ENCODE peak calls at places on chromosomes 6 and 20, in six cellular contexts. One of them, this sample, is unnamed.
A peak's percentile ranks its signal among the peaks of the same experiment; 100 is the strongest.

GRCh38 chr6:25042599-25042936 is 106.8 kb upstream of the RIPOR2 start:
- DNase-seq in IMR-90: no peak
- DNase-seq in heart left ventricle: no peak
- DNase-seq in tibial artery: no peak
- DNase-seq in adrenal gland: no peak
- DNase-seq in cardiac muscle cell: no peak
- DNase-seq in this sample: no peak

GRCh38 chr6:169783971-169784930 is 32.8 kb downstream of the ERMARD start:
- DNase-seq in IMR-90: no peak
- DNase-seq in heart left ventricle: no peak
- DNase-seq in tibial artery: no peak
- DNase-seq in adrenal gland: peak; percentile 30
- DNase-seq in cardiac muscle cell: no peak
- DNase-seq in this sample: peak; percentile 24

GRCh38 chr6:140494321-140495085 is 1120.1 kb upstream of the CITED2 start:
- DNase-seq in IMR-90: no peak
- DNase-seq in heart left ventricle: no peak
- DNase-seq in tibial artery: no peak
- DNase-seq in adrenal gland: no peak
- DNase-seq in cardiac muscle cell: no peak
- DNase-seq in this sample: no peak

GRCh38 chr20:58611236-58612020 is 39.7 kb upstream of the STX16 start:
- DNase-seq in IMR-90: no peak
- DNase-seq in heart left ventricle: peak; percentile 31
- DNase-seq in tibial artery: no peak
- DNase-seq in adrenal gland: peak; percentile 70
- DNase-seq in cardiac muscle cell: no peak
- DNase-seq in this sample: no peak

GRCh38 chr20:48822879-48823385 is 4.9 kb downstream of the PREX1 start:
- DNase-seq in IMR-90: no peak
- DNase-seq in heart left ventricle: no peak
- DNase-seq in tibial artery: no peak
- DNase-seq in adrenal gland: no peak
- DNase-seq in cardiac muscle cell: no peak
- DNase-seq in this sample: no peak

GRCh38 chr6:15663057-15663638 is 320 bp upstream of the DTNBP1 start:
- DNase-seq in IMR-90: peak; percentile 57
- DNase-seq in heart left ventricle: no peak
- DNase-seq in tibial artery: peak; percentile 80
- DNase-seq in adrenal gland: no peak
- DNase-seq in cardiac muscle cell: no peak
- DNase-seq in this sample: no peak

GRCh38 chr6:82178084-82178758 is 69.3 kb downstream of the IBTK start:
- DNase-seq in IMR-90: peak; percentile 55
- DNase-seq in heart left ventricle: no peak
- DNase-seq in tibial artery: no peak
- DNase-seq in adrenal gland: no peak
- DNase-seq in cardiac muscle cell: no peak
- DNase-seq in this sample: no peak

GRCh38 chr6:54354608-54355007 is 46.4 kb downstream of the TINAG start:
- DNase-seq in IMR-90: no peak
- DNase-seq in heart left ventricle: no peak
- DNase-seq in tibial artery: no peak
- DNase-seq in adrenal gland: no peak
- DNase-seq in cardiac muscle cell: no peak
- DNase-seq in this sample: no peak

GRCh38 chr6:166204852-166205650 is 37.4 kb upstream of the TBXT start:
- DNase-seq in IMR-90: no peak
- DNase-seq in heart left ventricle: no peak
- DNase-seq in tibial artery: no peak
- DNase-seq in adrenal gland: no peak
- DNase-seq in cardiac muscle cell: no peak
- DNase-seq in this sample: peak; percentile 86

GRCh38 chr6:129852257-129852858 is 8.8 kb downstream of the TMEM244 start:
- DNase-seq in IMR-90: peak; percentile 22
- DNase-seq in heart left ventricle: no peak
- DNase-seq in tibial artery: no peak
- DNase-seq in adrenal gland: no peak
- DNase-seq in cardiac muscle cell: no peak
- DNase-seq in this sample: no peak

GRCh38 chr6:119195848-119196247 is 117.4 kb upstream of the FAM184A start:
- DNase-seq in IMR-90: no peak
- DNase-seq in heart left ventricle: no peak
- DNase-seq in tibial artery: no peak
- DNase-seq in adrenal gland: peak; percentile 57
- DNase-seq in cardiac muscle cell: no peak
- DNase-seq in this sample: no peak

GRCh38 chr6:15447546-15448232 is 201.8 kb downstream of the JARID2 start:
- DNase-seq in IMR-90: no peak
- DNase-seq in heart left ventricle: no peak
- DNase-seq in tibial artery: no peak
- DNase-seq in adrenal gland: no peak
- DNase-seq in cardiac muscle cell: no peak
- DNase-seq in this sample: peak; percentile 47

GRCh38 chr20:4729265-4729664 is 7.6 kb downstream of the PRND start:
- DNase-seq in IMR-90: no peak
- DNase-seq in heart left ventricle: no peak
- DNase-seq in tibial artery: no peak
- DNase-seq in adrenal gland: no peak
- DNase-seq in cardiac muscle cell: no peak
- DNase-seq in this sample: no peak

GRCh38 chr6:110307368-110307767 is 50.8 kb downstream of the METTL24 start:
- DNase-seq in IMR-90: no peak
- DNase-seq in heart left ventricle: no peak
- DNase-seq in tibial artery: no peak
- DNase-seq in adrenal gland: no peak
- DNase-seq in cardiac muscle cell: no peak
- DNase-seq in this sample: no peak

GRCh38 chr6:45643136-45643535 is 265.4 kb upstream of the SUPT3H start:
- DNase-seq in IMR-90: no peak
- DNase-seq in heart left ventricle: no peak
- DNase-seq in tibial artery: no peak
- DNase-seq in adrenal gland: no peak
- DNase-seq in cardiac muscle cell: no peak
- DNase-seq in this sample: no peak

GRCh38 chr6:156250593-156250992 is 526.6 kb upstream of the ARID1B start:
- DNase-seq in IMR-90: peak; percentile 19
- DNase-seq in heart left ventricle: no peak
- DNase-seq in tibial artery: no peak
- DNase-seq in adrenal gland: no peak
- DNase-seq in cardiac muscle cell: no peak
- DNase-seq in this sample: no peak

GRCh38 chr6:165227644-165228329 is 81.6 kb downstream of the C6orf118 start:
- DNase-seq in IMR-90: no peak
- DNase-seq in heart left ventricle: no peak
- DNase-seq in tibial artery: no peak
- DNase-seq in adrenal gland: no peak
- DNase-seq in cardiac muscle cell: no peak
- DNase-seq in this sample: no peak

GRCh38 chr20:326645-327031 is 1.3 kb downstream of the SOX12 start:
- DNase-seq in IMR-90: no peak
- DNase-seq in heart left ventricle: peak; percentile 72
- DNase-seq in tibial artery: no peak
- DNase-seq in adrenal gland: no peak
- DNase-seq in cardiac muscle cell: peak; percentile 67
- DNase-seq in this sample: peak; percentile 83

GRCh38 chr20:38870733-38871559 is 55.3 kb upstream of the FAM83D start:
- DNase-seq in IMR-90: peak; percentile 1
- DNase-seq in heart left ventricle: no peak
- DNase-seq in tibial artery: no peak
- DNase-seq in adrenal gland: peak; percentile 62
- DNase-seq in cardiac muscle cell: no peak
- DNase-seq in this sample: no peak

GRCh38 chr6:145866449-145867401 is 52.1 kb upstream of the FBXO30 start:
- DNase-seq in IMR-90: no peak
- DNase-seq in heart left ventricle: no peak
- DNase-seq in tibial artery: no peak
- DNase-seq in adrenal gland: no peak
- DNase-seq in cardiac muscle cell: no peak
- DNase-seq in this sample: no peak

GRCh38 chr6:102051720-102052119 is 658.2 kb downstream of the GRIK2 start:
- DNase-seq in IMR-90: no peak
- DNase-seq in heart left ventricle: no peak
- DNase-seq in tibial artery: no peak
- DNase-seq in adrenal gland: no peak
- DNase-seq in cardiac muscle cell: no peak
- DNase-seq in this sample: no peak

GRCh38 chr6:123064038-123064437 is 68.0 kb downstream of the CLVS2 start:
- DNase-seq in IMR-90: no peak
- DNase-seq in heart left ventricle: no peak
- DNase-seq in tibial artery: no peak
- DNase-seq in adrenal gland: no peak
- DNase-seq in cardiac muscle cell: no peak
- DNase-seq in this sample: no peak

GRCh38 chr6:123062645-123063044 is 66.6 kb downstream of the CLVS2 start:
- DNase-seq in IMR-90: no peak
- DNase-seq in heart left ventricle: no peak
- DNase-seq in tibial artery: no peak
- DNase-seq in adrenal gland: no peak
- DNase-seq in cardiac muscle cell: no peak
- DNase-seq in this sample: no peak
- H3K27ac ChIP-seq in IMR-90: no peak overlapping the region
- H3K27ac ChIP-seq in heart left ventricle: no peak overlapping the region
- H3K27ac ChIP-seq in tibial artery: no peak overlapping the region
- H3K27ac ChIP-seq in adrenal gland: no peak overlapping the region
- H3K27ac ChIP-seq in cardiac muscle cell: no peak overlapping the region
- H3K27ac ChIP-seq in this sample: peak overlapping the region; percentile 40

GRCh38 chr6:10033223-10033829 is 381.5 kb downstream of the TFAP2A start:
- DNase-seq in IMR-90: no peak
- DNase-seq in heart left ventricle: no peak
- DNase-seq in tibial artery: no peak
- DNase-seq in adrenal gland: no peak
- DNase-seq in cardiac muscle cell: no peak
- DNase-seq in this sample: peak; percentile 52

GRCh38 chr6:10028202-10028601 is 386.7 kb downstream of the TFAP2A start:
- DNase-seq in IMR-90: no peak
- DNase-seq in heart left ventricle: no peak
- DNase-seq in tibial artery: no peak
- DNase-seq in adrenal gland: no peak
- DNase-seq in cardiac muscle cell: no peak
- DNase-seq in this sample: no peak

GRCh38 chr6:10030942-10031537 is 383.8 kb downstream of the TFAP2A start:
- DNase-seq in IMR-90: no peak
- DNase-seq in heart left ventricle: no peak
- DNase-seq in tibial artery: no peak
- DNase-seq in adrenal gland: no peak
- DNase-seq in cardiac muscle cell: peak; percentile 37
- DNase-seq in this sample: no peak
- TF ChIP-seq CTCF in IMR-90: no peak
- TF ChIP-seq CTCF in heart left ventricle: peak; percentile 40
- TF ChIP-seq CTCF in tibial artery: peak; percentile 21
- TF ChIP-seq CTCF in adrenal gland: peak; percentile 46
- TF ChIP-seq CTCF in cardiac muscle cell: no peak
- TF ChIP-seq CTCF in this sample: peak; percentile 85

DNA sequence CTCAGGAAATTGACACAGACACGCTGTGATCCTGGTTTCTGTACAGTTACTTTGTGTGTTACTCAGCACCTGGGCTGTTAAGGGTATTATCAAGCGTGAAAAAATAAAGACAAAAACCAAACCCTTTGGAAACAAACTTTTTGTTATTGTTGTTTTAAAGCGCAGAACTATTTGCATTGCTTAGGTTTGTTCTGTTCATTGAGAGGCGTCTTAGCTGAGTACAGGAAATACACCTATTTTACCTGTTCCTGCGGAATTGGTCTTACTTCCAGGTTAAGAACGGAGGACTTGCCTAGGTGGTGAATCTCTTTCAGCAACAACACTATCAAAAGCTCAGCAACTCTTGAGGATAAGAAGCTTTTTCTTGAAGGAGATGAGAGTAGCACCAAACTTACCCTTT is 1.0 kb downstream of the FUT9 start:
- DNase-seq in IMR-90: no peak
- DNase-seq in heart left ventricle: no peak
- DNase-seq in tibial artery: no peak
- DNase-seq in adrenal gland: no peak
- DNase-seq in cardiac muscle cell: no peak
- DNase-seq in this sample: no peak
- H3K4me3 ChIP-seq in IMR-90: no peak overlapping the region
- H3K4me3 ChIP-seq in heart left ventricle: no peak overlapping the region
- H3K4me3 ChIP-seq in tibial artery: no peak overlapping the region
- H3K4me3 ChIP-seq in adrenal gland: no peak overlapping the region
- H3K4me3 ChIP-seq in cardiac muscle cell: peak overlapping the region; percentile 39
- H3K4me3 ChIP-seq in this sample: peak overlapping the region; percentile 88

GRCh38 chr6:134676307-134677281 is 273.3 kb downstream of the ALDH8A1 start:
- DNase-seq in IMR-90: peak; percentile 11
- DNase-seq in heart left ventricle: no peak
- DNase-seq in tibial artery: no peak
- DNase-seq in adrenal gland: no peak
- DNase-seq in cardiac muscle cell: no peak
- DNase-seq in this sample: no peak

GRCh38 chr6:134680021-134680420 is 269.9 kb downstream of the ALDH8A1 start:
- DNase-seq in IMR-90: peak; percentile 10
- DNase-seq in heart left ventricle: no peak
- DNase-seq in tibial artery: no peak
- DNase-seq in adrenal gland: no peak
- DNase-seq in cardiac muscle cell: no peak
- DNase-seq in this sample: no peak

GRCh38 chr6:134678436-134678889 is 271.4 kb downstream of the ALDH8A1 start:
- DNase-seq in IMR-90: peak; percentile 79
- DNase-seq in heart left ventricle: no peak
- DNase-seq in tibial artery: no peak
- DNase-seq in adrenal gland: peak; percentile 59
- DNase-seq in cardiac muscle cell: no peak
- DNase-seq in this sample: no peak

GRCh38 chr6:134674562-134674961 is 275.3 kb downstream of the ALDH8A1 start:
- DNase-seq in IMR-90: no peak
- DNase-seq in heart left ventricle: no peak
- DNase-seq in tibial artery: no peak
- DNase-seq in adrenal gland: no peak
- DNase-seq in cardiac muscle cell: no peak
- DNase-seq in this sample: no peak

DNA sequence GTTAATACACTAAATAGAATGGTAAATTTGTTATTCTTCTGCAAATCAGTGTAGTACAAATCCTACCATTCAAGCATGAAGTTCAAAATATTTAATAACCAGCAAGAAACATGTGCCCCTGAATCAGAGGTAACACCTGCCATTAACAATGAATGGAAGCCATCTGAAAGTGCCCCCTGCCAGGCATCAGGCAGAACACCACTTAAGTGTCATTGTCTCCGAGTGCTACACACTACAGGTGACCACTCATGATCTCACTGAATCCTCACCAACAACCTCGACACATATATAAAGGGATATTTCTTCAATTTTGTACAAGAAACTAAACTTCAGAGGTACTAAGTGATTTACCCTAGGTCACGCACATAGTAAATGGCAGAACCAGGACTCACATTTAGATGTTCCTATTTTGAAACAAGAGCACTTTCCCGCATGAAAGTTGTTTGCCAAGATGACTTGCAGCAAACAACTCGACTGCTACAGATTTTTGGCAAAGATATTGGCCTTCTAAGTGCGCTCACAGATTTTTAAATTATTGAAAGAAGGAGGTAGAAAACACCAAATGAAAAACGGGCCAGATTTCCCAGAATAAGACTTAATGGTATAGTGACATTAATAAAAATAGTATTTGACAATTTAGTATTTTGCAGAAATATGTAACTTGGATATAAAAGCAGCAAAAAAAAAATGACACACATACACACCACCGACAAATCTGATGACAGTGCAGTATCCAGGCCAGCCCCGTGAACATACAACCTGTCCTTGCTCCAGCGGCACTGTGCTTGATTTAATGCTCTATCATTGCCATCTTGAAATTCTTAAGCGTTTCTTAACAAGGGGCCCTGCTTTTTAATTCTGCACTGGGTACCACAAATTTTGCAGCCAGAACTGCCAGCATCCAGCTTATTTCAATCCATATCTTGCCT is 274.5 kb downstream of the ALDH8A1 start:
- DNase-seq in IMR-90: no peak
- DNase-seq in heart left ventricle: no peak
- DNase-seq in tibial artery: no peak
- DNase-seq in adrenal gland: no peak
- DNase-seq in cardiac muscle cell: no peak
- DNase-seq in this sample: peak; percentile 60
- H3K27ac ChIP-seq in IMR-90: no peak overlapping the region
- H3K27ac ChIP-seq in heart left ventricle: no peak overlapping the region
- H3K27ac ChIP-seq in tibial artery: no peak overlapping the region
- H3K27ac ChIP-seq in adrenal gland: no peak overlapping the region
- H3K27ac ChIP-seq in cardiac muscle cell: no peak overlapping the region
- H3K27ac ChIP-seq in this sample: no peak overlapping the region